ENCODE peak calls at places on chromosomes 4 and X, in nine cellular contexts. F is dermis blood vessel endothelial cell; S is cardiac septum; Q is NCI-H1105 treated with DMSO at 0.1 percent for 48 hours; I is stimulated activated CD4-positive, alpha-beta T cell treated with anti-CD3 and anti-CD28 coated beads, Interleukin-2, amount 100 ng/mL, for 48 hours; V is transverse colon; G is cardiac muscle cell; H is sciatic nerve; D is AG08396. P is an unnamed sample.

GRCh38 chr4:152115121-152115520 is 354.3 kb upstream of the GATB start:
- DNase-seq in G (no peak), H (no peak), D (no peak), I (no peak), V (no peak), Q (no peak), F (peak), S (no peak), P (no peak)

GRCh38 chr4:184719407-184719806 is 14.5 kb downstream of the CENPU start:
- DNase-seq in D (no peak), S (no peak), I (no peak), F (no peak), G (no peak), V (no peak), H (no peak), Q (no peak), P (no peak)

GRCh38 chr4:183989471-183989870 is 84.4 kb downstream of the STOX2 start:
- DNase-seq in D (no peak), V (no peak), S (no peak), I (no peak), F (no peak), Q (no peak), H (no peak), G (peak), P (no peak)

GRCh38 chr4:28062562-28062961 is 1201.9 kb downstream of the STIM2 start:
- DNase-seq in D (no peak), H (no peak), Q (no peak), F (no peak), I (no peak), G (no peak), V (no peak), S (no peak), P (no peak)

GRCh38 chr4:142043509-142043908 is 407.1 kb downstream of the IL15 start:
- DNase-seq in Q (no peak), V (no peak), D (no peak), G (no peak), S (no peak), I (no peak), F (no peak), H (no peak), P (no peak)

GRCh38 chrX:119573840-119574393 is 446 bp upstream of the UBE2A start:
- DNase-seq in V (no peak), G (peak), I (no peak), F (peak), H (peak), S (no peak), D (peak), Q (no peak), P (no peak)

GRCh38 chrX:115665122-115665521 is 104.1 kb downstream of the PLS3 start:
- DNase-seq in G (no peak), S (no peak), Q (no peak), D (no peak), H (no peak), I (no peak), V (no peak), F (no peak), P (no peak)

GRCh38 chr4:54076673-54077072 is 12.3 kb upstream of the CHIC2 start:
- DNase-seq in H (no peak), D (no peak), V (no peak), F (no peak), Q (no peak), S (no peak), I (no peak), G (no peak), P (no peak)

GRCh38 chr4:130559268-130559667 is 1463.3 kb downstream of the C4orf33 start:
- DNase-seq in F (no peak), H (no peak), I (no peak), Q (no peak), D (no peak), S (no peak), V (no peak), G (no peak), P (no peak)

GRCh38 chr4:182978152-182978827 is 61.1 kb upstream of the DCTD start:
- DNase-seq in I (no peak), S (no peak), V (no peak), D (no peak), H (no peak), F (peak), Q (no peak), G (peak), P (peak)

GRCh38 chr4:66071911-66072310 is 401.6 kb upstream of the EPHA5 start:
- DNase-seq in H (no peak), F (no peak), D (no peak), G (no peak), I (no peak), S (no peak), V (no peak), Q (no peak), P (no peak)

P was measured in GM06990.